ENCODE peak calls at places on chromosome 20, in ten cellular contexts. E is psoas muscle; J is sigmoid colon; M is astrocyte of the spinal cord; G is CD8-positive, alpha-beta T cell; R is cardiac muscle cell; N is neural crest cell; I is RWPE1; K is PC-9; U is tibial nerve. F is an unnamed sample.

GRCh38 chr20:1144401-1145172 is 26.2 kb downstream of the PSMF1 start:
- DNase-seq in K (no peak), M (no peak), U (no peak), N (no peak), I (no peak), E (no peak), R (no peak), G (no peak), J (no peak), F (no peak)

GRCh38 chr20:31707994-31708744 is 14.5 kb downstream of the BCL2L1 start:
- DNase-seq in J (peak), U (peak), N (no peak), R (no peak), G (no peak), K (peak), E (peak), I (no peak), M (no peak), F (no peak)

GRCh38 chr20:11891827-11892521 is 25.7 kb upstream of the BTBD3 start:
- DNase-seq in I (peak), J (peak), E (peak), R (peak), G (no peak), U (peak), M (peak), N (peak), K (peak), F (peak)

GRCh38 chr20:41645372-41645771 is 27.2 kb upstream of the CHD6 start:
- DNase-seq in U (no peak), J (no peak), R (no peak), M (no peak), I (peak), K (no peak), G (no peak), N (no peak), E (no peak), F (no peak)

GRCh38 chr20:20368414-20369352 is 779 bp downstream of the INSM1 start:
- DNase-seq in R (peak), E (no peak), K (no peak), N (no peak), U (no peak), M (no peak), G (no peak), I (no peak), J (no peak), F (peak)

GRCh38 chr20:51393566-51393965 is 149.0 kb downstream of the NFATC2 start:
- DNase-seq in U (no peak), J (no peak), K (no peak), N (no peak), I (no peak), G (no peak), M (no peak), R (peak), E (no peak), F (no peak)

GRCh38 chr20:10547276-10548114 is 112.4 kb downstream of the SLX4IP start:
- DNase-seq in R (no peak), U (no peak), J (no peak), E (no peak), G (no peak), M (no peak), K (no peak), N (no peak), I (no peak), F (no peak)

GRCh38 chr20:4084096-4084495 is 68.7 kb upstream of the RNF24 start:
- DNase-seq in J (no peak), N (no peak), G (no peak), I (no peak), R (no peak), U (no peak), K (no peak), E (no peak), M (no peak), F (no peak)

GRCh38 chr20:52306477-52306876 is 114.9 kb upstream of the ZFP64 start:
- DNase-seq in E (no peak), R (no peak), J (no peak), M (no peak), N (no peak), U (no peak), G (no peak), I (no peak), K (no peak), F (no peak)

GRCh38 chr20:32229351-32229750 is 21.7 kb downstream of the POFUT1 start:
- DNase-seq in K (no peak), E (no peak), G (no peak), I (no peak), M (no peak), N (no peak), U (no peak), R (no peak), J (no peak), F (no peak)

GRCh38 chr20:41701596-41702350 is 83.6 kb upstream of the CHD6 start:
- DNase-seq in I (no peak), R (no peak), N (no peak), E (no peak), M (no peak), U (no peak), K (no peak), G (no peak), J (no peak), F (no peak)

GRCh38 chr20:16518068-16518783 is 55.0 kb downstream of the KIF16B start:
- DNase-seq in K (peak), G (no peak), E (no peak), J (no peak), M (peak), U (peak), I (peak), N (peak), R (peak), F (no peak)
- TF ChIP-seq CTCF in K (peak), G (peak), E (peak), J (peak), M (peak), U (peak), I (peak), N (peak), R (peak), F (peak)

GRCh38 chr20:46084805-46085792 is 4.7 kb downstream of the NCOA5 start:
- DNase-seq in R (no peak), M (peak), N (no peak), I (peak), E (no peak), K (peak), J (no peak), U (peak), G (no peak), F (no peak)

GRCh38 chr20:46089338-46090094 is at the start of gene NCOA5:
- DNase-seq in K (peak), R (peak), M (peak), N (peak), U (peak), G (peak), E (peak), I (peak), J (peak), F (peak)

GRCh38 chr20:46088409-46089075 is 1.2 kb downstream of the NCOA5 start:
- DNase-seq in E (no peak), J (no peak), U (no peak), R (no peak), I (peak), K (peak), M (peak), N (no peak), G (no peak), F (no peak)

GRCh38 chr20:46089076-46089337 is 755 bp downstream of the NCOA5 start:
- DNase-seq in N (no peak), E (no peak), G (no peak), R (peak), M (no peak), J (no peak), I (peak), U (no peak), K (no peak), F (no peak)

GRCh38 chr20:46087161-46087560 is 2.6 kb downstream of the NCOA5 start:
- DNase-seq in N (no peak), R (no peak), I (no peak), E (no peak), J (no peak), G (no peak), K (peak), M (peak), U (no peak), F (no peak)
- TF ChIP-seq CTCF in N (peak), R (peak), I (peak), E (peak), J (peak), G (peak), K (peak), M (peak), U (no peak), F (peak)

DNA sequence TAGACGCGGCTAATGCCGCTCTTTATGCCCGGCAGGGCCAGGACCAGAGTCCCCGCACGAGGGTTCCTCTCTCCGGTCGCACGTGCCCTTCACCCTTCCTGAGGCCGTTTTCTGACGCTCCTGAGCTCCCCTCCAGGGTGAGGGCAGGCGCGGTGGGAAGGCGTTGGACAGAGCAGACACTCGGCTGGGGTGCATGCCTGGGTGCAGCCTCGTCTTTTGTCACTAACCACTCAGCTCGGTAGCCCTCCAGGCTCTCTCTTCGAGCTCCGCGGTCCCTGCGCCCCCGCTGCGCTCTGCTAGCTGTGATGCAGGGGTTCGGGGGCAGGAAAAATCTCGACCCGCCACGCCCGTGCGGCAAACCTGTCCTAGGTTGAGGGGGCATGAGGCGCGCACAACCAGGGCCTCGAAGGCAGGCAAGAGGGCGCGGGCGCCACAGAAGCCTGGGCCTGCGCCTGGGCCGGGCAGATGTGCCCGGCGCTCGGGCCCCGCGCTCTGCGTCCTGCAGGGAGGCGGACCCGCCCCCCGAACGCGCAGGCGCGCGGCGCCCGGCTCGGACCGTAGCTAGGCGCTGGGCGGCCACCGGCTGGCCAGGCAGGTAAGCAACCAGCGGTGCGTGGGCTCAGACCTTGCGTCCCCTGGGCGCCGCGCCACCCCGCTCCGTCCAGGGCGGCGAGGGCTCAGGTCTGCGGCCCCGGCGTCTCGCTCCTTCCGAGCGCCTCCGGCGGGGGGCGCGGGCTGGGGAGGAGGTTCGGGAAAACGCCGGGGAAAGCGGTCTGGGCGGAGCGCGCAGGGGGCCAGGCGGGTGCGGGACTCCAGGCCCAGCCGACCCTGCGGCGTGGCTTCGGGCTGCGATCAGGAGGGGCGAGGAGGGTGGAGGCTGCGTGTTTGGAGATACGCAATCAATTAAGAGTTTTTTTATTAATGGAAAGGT is at the start of gene L3MBTL1:
- DNase-seq in I (peak), K (no peak), U (no peak), M (peak), N (peak), G (no peak), R (peak), E (peak), J (no peak), F (peak)
- TF ChIP-seq CTCF in I (peak), K (no peak), U (no peak), M (no peak), N (peak), G (no peak), R (no peak), E (no peak), J (no peak), F (peak)

DNA sequence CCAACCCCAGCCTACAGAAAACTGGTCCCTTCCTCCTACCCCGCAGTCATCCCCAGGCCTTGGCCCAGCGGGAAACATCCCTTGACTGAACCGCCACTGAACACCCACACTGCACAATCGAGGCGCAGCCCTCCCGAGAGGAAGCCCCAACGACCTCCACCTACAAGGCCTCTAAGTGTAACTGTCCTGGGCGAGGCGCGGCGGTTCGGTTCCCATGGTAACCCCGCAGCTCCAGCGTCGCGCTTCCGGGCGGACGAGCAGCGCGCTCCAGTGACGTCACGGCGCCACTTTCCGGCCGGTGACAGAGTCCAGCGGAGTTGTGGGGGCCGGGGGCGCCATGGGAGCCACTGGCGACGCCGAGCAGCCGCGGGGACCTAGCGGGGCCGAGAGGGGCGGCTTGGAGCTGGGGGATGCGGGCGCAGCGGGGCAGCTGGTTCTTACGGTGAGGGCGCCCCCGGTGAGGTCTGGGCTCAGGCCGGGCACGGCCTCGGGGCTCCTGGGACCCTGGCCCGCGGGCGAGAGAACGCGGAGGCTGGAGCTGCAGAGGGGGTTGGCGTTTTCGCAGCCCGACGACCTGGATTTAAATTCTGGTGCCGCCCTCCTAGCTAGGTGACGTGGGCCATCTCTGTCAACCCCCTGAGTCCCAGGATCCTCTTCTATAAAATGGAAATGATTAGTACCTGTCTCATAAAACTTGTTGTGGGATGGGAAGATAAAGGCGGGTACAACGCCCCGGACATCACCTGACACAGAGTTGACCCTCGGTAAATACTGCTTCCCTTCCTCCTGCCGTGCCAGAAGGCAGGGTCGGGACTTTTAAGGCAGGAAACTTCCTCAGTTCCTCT is at the start of the genes DNTTIP1 and WFDC3:
- DNase-seq in M (peak), E (peak), N (peak), J (peak), G (peak), R (peak), K (peak), U (peak), I (peak), F (peak)
- TF ChIP-seq CTCF in M (no peak), E (no peak), N (no peak), J (no peak), G (no peak), R (no peak), K (no peak), U (peak), I (no peak), F (no peak)

DNA sequence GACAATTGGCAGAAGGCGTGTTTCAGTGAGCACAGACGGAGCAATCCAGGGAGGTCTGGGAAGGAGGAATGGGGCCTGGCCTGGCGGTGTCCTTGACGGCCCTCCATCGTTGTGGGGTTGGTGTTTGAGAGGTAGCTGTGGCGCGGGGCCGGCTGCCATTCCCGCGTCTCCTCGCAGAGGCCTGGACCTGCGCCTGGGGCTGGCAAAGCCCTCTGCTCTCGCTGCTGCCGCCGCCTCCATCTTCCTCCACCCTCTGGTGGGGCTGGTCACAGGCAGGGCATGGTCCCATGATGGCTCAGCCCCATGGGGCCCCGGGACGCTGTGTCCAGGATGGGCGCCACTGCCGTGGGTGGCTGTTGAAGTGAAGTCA is 7.6 kb downstream of the OSBPL2 start:
- DNase-seq in G (no peak), E (no peak), U (no peak), J (no peak), M (no peak), I (no peak), N (no peak), K (no peak), R (no peak), F (no peak)
- TF ChIP-seq CTCF in G (no peak), E (no peak), U (no peak), J (no peak), M (no peak), I (no peak), N (no peak), K (no peak), R (no peak), F (no peak)

DNA sequence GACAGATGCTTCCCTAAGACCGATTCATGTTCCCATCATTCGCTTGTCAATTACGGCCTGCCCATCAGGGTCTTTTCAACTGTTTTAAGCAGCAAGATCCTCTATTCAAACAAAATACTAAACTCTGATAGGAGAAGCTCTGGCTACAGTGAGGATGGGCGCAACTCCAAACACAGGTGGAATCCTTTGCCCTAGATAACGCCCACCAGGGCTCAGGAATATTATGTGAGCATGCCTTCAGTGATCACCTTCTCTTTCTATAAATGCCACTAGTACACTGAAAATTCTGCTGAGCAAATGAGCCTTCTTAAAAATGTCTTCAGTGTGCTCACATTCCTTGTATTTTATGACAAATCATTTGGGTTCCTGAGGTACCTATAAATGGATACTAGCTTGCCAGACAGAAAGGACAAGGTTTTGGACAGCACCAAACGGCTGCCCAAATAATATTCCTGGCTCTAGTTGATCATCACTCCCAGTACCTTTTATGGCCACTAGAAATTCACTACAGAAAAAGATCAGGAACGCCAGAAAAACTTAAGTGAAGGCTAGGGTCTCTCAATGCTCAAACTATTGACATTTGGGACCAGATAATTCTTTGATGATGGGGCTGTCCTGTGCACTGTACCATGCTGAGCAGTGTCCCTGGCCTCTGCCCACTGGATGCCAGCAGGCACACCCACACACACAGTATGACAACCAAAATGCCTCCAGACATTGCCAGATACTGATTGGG is 13.1 kb downstream of the ZNF217 start:
- DNase-seq in U (no peak), N (no peak), M (no peak), J (no peak), E (no peak), R (no peak), I (no peak), K (no peak), G (no peak), F (no peak)
- TF ChIP-seq CTCF in U (peak), N (peak), M (no peak), J (peak), E (peak), R (peak), I (no peak), K (no peak), G (no peak), F (peak)

GRCh38 chr20:59081036-59081435 is 38.5 kb upstream of the PRELID3B start:
- DNase-seq in N (no peak), E (no peak), U (no peak), J (no peak), K (no peak), I (no peak), M (no peak), G (no peak), R (no peak), F (no peak)

GRCh38 chr20:59084041-59084841 is 41.7 kb upstream of the PRELID3B start:
- DNase-seq in E (no peak), R (no peak), M (no peak), G (no peak), I (no peak), J (no peak), K (peak), U (no peak), N (no peak), F (no peak)

GRCh38 chr20:59078231-59078630 is 35.6 kb upstream of the PRELID3B start:
- DNase-seq in E (no peak), N (no peak), M (no peak), I (peak), K (peak), U (no peak), J (no peak), G (no peak), R (no peak), F (no peak)

GRCh38 chr20:59082981-59083380 is 40.4 kb upstream of the PRELID3B start:
- DNase-seq in U (no peak), I (peak), G (no peak), R (no peak), J (no peak), K (peak), M (no peak), N (no peak), E (no peak), F (no peak)

GRCh38 chr20:59082077-59082740 is 39.6 kb upstream of the PRELID3B start:
- DNase-seq in G (no peak), U (no peak), K (peak), M (no peak), N (no peak), E (no peak), I (peak), J (no peak), R (no peak), F (no peak)
- TF ChIP-seq CTCF in G (peak), U (no peak), K (peak), M (peak), N (peak), E (peak), I (peak), J (no peak), R (peak), F (peak)

GRCh38 chr20:59743767-59744485 is 139.6 kb downstream of the PHACTR3 start:
- DNase-seq in J (no peak), G (no peak), M (no peak), U (no peak), I (peak), R (no peak), K (no peak), N (no peak), E (no peak), F (no peak)
- TF ChIP-seq CTCF in J (no peak), G (no peak), M (no peak), U (no peak), I (no peak), R (no peak), K (peak), N (no peak), E (no peak), F (peak)

GRCh38 chr20:48329676-48330644 is 497.8 kb downstream of the PREX1 start:
- DNase-seq in G (no peak), U (no peak), E (no peak), M (peak), K (peak), N (peak), R (peak), J (no peak), I (no peak), F (no peak)
- TF ChIP-seq CTCF in G (no peak), U (no peak), E (no peak), M (peak), K (peak), N (peak), R (peak), J (no peak), I (no peak), F (peak)

F was measured in progenitor cell of endocrine pancreas.